ENCODE peak calls at places on chromosomes 6 and 20, in seven cellular contexts. P, J, A, B, Y, R and D are unnamed samples.

GRCh38 chr6:26534681-26535465 is 3.3 kb upstream of the HMGN4 start:
- DNase-seq in P (no peak), B (peak; percentile 88), A (no peak), Y (no peak), J (no peak), R (peak; percentile 14), D (no peak)

GRCh38 chr6:154292855-154293519 is 63.6 kb downstream of the IPCEF1 start:
- DNase-seq in J (no peak), R (peak; percentile 90), P (no peak), A (no peak), Y (peak; percentile 85), B (no peak), D (no peak)

GRCh38 chr20:19265646-19266374 is 53.4 kb downstream of the SLC24A3 start:
- DNase-seq in J (no peak), P (no peak), A (no peak), B (no peak), Y (no peak), R (no peak), D (no peak)

GRCh38 chr20:54643761-54644160 is 168.4 kb downstream of the DOK5 start:
- DNase-seq in R (peak; percentile 33), J (no peak), A (no peak), B (peak; percentile 95), Y (no peak), P (no peak), D (no peak)

GRCh38 chr6:142796571-142796970 is 148.4 kb downstream of the HIVEP2 start:
- DNase-seq in P (no peak), J (no peak), Y (no peak), B (no peak), A (no peak), R (no peak), D (no peak)

GRCh38 chr6:11414564-11414963 is 123.0 kb upstream of the TMEM170B start:
- DNase-seq in Y (peak; percentile 43), J (peak; percentile 22), P (no peak), R (peak; percentile 67), A (no peak), B (peak; percentile 19), D (no peak)

GRCh38 chr20:58583141-58583540 is 67.9 kb upstream of the APCDD1L start:
- DNase-seq in P (no peak), B (no peak), R (no peak), A (no peak), Y (no peak), J (no peak), D (no peak)

GRCh38 chr6:16758163-16758975 is 2.9 kb downstream of the ATXN1 start:
- DNase-seq in J (no peak), R (no peak), A (no peak), B (no peak), Y (no peak), P (no peak), D (no peak)

GRCh38 chr6:164151161-164151728 is 736.7 kb downstream of the QKI start:
- DNase-seq in P (no peak), B (peak; percentile 8), R (no peak), J (no peak), A (peak; percentile 65), Y (no peak), D (peak; percentile 58)

GRCh38 chr20:57432874-57433491 is 41.8 kb downstream of the RBM38 start:
- DNase-seq in R (no peak), J (peak; percentile 78), P (no peak), Y (no peak), A (no peak), B (peak; percentile 88), D (no peak)

GRCh38 chr6:18507018-18507415 is 119.9 kb downstream of the RNF144B start:
- DNase-seq in Y (no peak), R (no peak), J (no peak), P (no peak), A (no peak), B (no peak), D (no peak)

GRCh38 chr20:7180261-7181045 is 413.0 kb downstream of the BMP2 start:
- DNase-seq in P (no peak), Y (no peak), J (no peak), R (no peak), A (no peak), B (no peak), D (no peak)

GRCh38 chr6:41901882-41902519 is 6.8 kb upstream of the USP49 start:
- DNase-seq in P (no peak), Y (no peak), J (peak; percentile 70), B (no peak), A (no peak), R (peak; percentile 63), D (no peak)

GRCh38 chr6:48765352-48765961 is 654.5 kb upstream of the PTCHD4 start:
- DNase-seq in B (peak; percentile 36), Y (peak; percentile 74), A (no peak), J (no peak), R (peak; percentile 64), P (no peak), D (no peak)